ENCODE peak calls at places on chromosomes 4 and X, in four cellular contexts. N is SK-N-DZ; M is NCI-H510A treated with DMSO at 0.1 percent for 48 hours; D is stimulated activated CD4-positive, alpha-beta T cell treated with anti-CD3 and anti-CD28 coated beads, TNF-alpha, amount 100 ng/mL, for 48 hours. K is an unnamed sample.

GRCh38 chr4:97370581-97370980 is 772.7 kb downstream of the STPG2 start:
- DNase-seq in D (no peak), N (no peak), M (no peak), K (no peak)

GRCh38 chr4:165537028-165537648 is 158.3 kb downstream of the CPE start:
- DNase-seq in N (peak), D (no peak), M (peak), K (peak)

GRCh38 chr4:7358100-7358735 is 76.5 kb downstream of the PSAPL1 start:
- DNase-seq in M (no peak), D (no peak), N (no peak), K (no peak)

GRCh38 chrX:92232182-92232581 is 453.0 kb downstream of the PCDH11X start:
- DNase-seq in M (no peak), D (no peak), N (peak), K (no peak)

GRCh38 chr4:99586747-99587146 is 12.1 kb downstream of the MTTP start:
- DNase-seq in D (no peak), N (no peak), M (no peak), K (no peak)

GRCh38 chr4:176425035-176425434 is 105.3 kb downstream of the SPCS3 start:
- DNase-seq in M (no peak), D (no peak), N (no peak), K (no peak)

GRCh38 chr4:59570850-59571476 is 1629.2 kb upstream of the ADGRL3 start:
- DNase-seq in M (peak), N (no peak), D (no peak), K (no peak)

GRCh38 chr4:62640296-62640695 is 1440.2 kb downstream of the ADGRL3 start:
- DNase-seq in M (no peak), N (no peak), D (no peak), K (no peak)

GRCh38 chr4:37762294-37763163 is 64.0 kb upstream of the PGM2 start:
- DNase-seq in N (no peak), M (no peak), D (no peak), K (no peak)

GRCh38 chrX:8364369-8365141 is 100.1 kb upstream of the VCX3B start:
- DNase-seq in N (peak), M (peak), D (no peak), K (peak)

GRCh38 chr4:138938371-138938699 is 77.2 kb upstream of the NOCT start:
- DNase-seq in D (no peak), N (no peak), M (peak), K (peak)

GRCh38 chr4:57037982-57038604 is 59.4 kb downstream of the POLR2B start:
- DNase-seq in D (peak), M (no peak), N (peak), K (peak)